ENCODE peak calls at places on chromosomes 5 and 9, in six cellular contexts. V is K562, E is H1, N is GM23338, K is endothelial cell of umbilical vein, X is HCT116. Z is an unnamed sample.

GRCh38 chr5:123814796-123815479 is 303.0 kb downstream of the CSNK1G3 start:
- DNase-seq in K (peak; percentile 65), V (no peak), X (no peak), N (peak; percentile 34), E (no peak), Z (no peak)

GRCh38 chr5:144567416-144567770 is 396.7 kb downstream of the KCTD16 start:
- DNase-seq in E (no peak), N (peak; percentile 28), V (no peak), K (no peak), X (no peak), Z (no peak)

GRCh38 chr5:169923988-169924387 is 56.3 kb downstream of the INSYN2B start:
- DNase-seq in X (no peak), E (no peak), N (no peak), K (no peak), V (no peak), Z (no peak)

GRCh38 chr5:105885266-105885665 is 1785.5 kb downstream of the EFNA5 start:
- DNase-seq in V (no peak), X (no peak), E (no peak), N (no peak), K (no peak), Z (no peak)

GRCh38 chr9:99867968-99868367 is 38.5 kb upstream of the STX17 start:
- DNase-seq in E (no peak), V (no peak), X (no peak), K (no peak), N (no peak), Z (no peak)

GRCh38 chr5:55063220-55063863 is 39.1 kb upstream of the GZMA start:
- DNase-seq in X (no peak), V (no peak), K (peak; percentile 54), N (no peak), E (no peak), Z (no peak)

GRCh38 chr9:18739641-18740318 is 265.8 kb downstream of the ADAMTSL1 start:
- DNase-seq in X (no peak), E (no peak), N (no peak), K (no peak), V (no peak), Z (no peak)

GRCh38 chr5:63249960-63250359 is 671.3 kb downstream of the LRRC70 start:
- DNase-seq in X (no peak), V (no peak), N (no peak), E (no peak), K (no peak), Z (no peak)

GRCh38 chr5:7849531-7850240 is 1.2 kb downstream of the CFAP90 start:
- DNase-seq in K (no peak), X (no peak), N (peak; percentile 79), E (no peak), V (no peak), Z (no peak)

GRCh38 chr5:78006449-78006848 is 230.3 kb upstream of the TBCA start:
- DNase-seq in V (no peak), N (no peak), E (no peak), X (no peak), K (no peak), Z (no peak)

GRCh38 chr5:112417931-112418358 is 1.1 kb downstream of the EPB41L4A start:
- DNase-seq in K (peak; percentile 80), V (no peak), X (no peak), N (peak; percentile 57), E (no peak), Z (no peak)

GRCh38 chr5:87266914-87267573 is 639 bp upstream of the RASA1 start:
- DNase-seq in V (no peak), E (no peak), K (no peak), X (no peak), N (no peak), Z (no peak)

GRCh38 chr9:119052339-119053030 is 316.8 kb downstream of the BRINP1 start:
- DNase-seq in E (no peak), X (no peak), N (peak; percentile 14), K (no peak), V (no peak), Z (no peak)

GRCh38 chr9:135714242-135715055 is 12.5 kb downstream of the KCNT1 start:
- DNase-seq in V (no peak), N (peak; percentile 69), X (no peak), K (no peak), E (peak; percentile 84), Z (no peak)

GRCh38 chr5:38450627-38451371 is 105.6 kb downstream of the LIFR start:
- DNase-seq in N (no peak), X (no peak), E (no peak), V (no peak), K (peak; percentile 71), Z (no peak)

GRCh38 chr9:122219856-122220672 is 8.7 kb downstream of the LHX6 start:
- DNase-seq in K (no peak), N (no peak), V (no peak), E (peak; percentile 69), X (no peak), Z (no peak)

GRCh38 chr5:143398053-143398355 is 5.5 kb downstream of the NR3C1 start:
- DNase-seq in E (no peak), N (no peak), K (peak; percentile 30), X (no peak), V (no peak), Z (no peak)

GRCh38 chr5:149200355-149200754 is 59.1 kb downstream of the ABLIM3 start:
- DNase-seq in X (no peak), E (peak; percentile 22), K (peak; percentile 79), V (no peak), N (no peak), Z (no peak)

GRCh38 chr9:133200631-133201030 is 8.4 kb downstream of the OBP2B start:
- DNase-seq in X (no peak), E (no peak), V (no peak), K (no peak), N (no peak), Z (no peak)

GRCh38 chr5:2747372-2748179 is 3.9 kb downstream of the IRX2 start:
- DNase-seq in V (no peak), K (no peak), N (no peak), X (no peak), E (no peak), Z (no peak)

GRCh38 chr5:67028981-67029380 is 167.6 kb downstream of the CD180 start:
- DNase-seq in K (no peak), V (no peak), X (no peak), E (no peak), N (no peak), Z (no peak)

GRCh38 chr9:98993570-98993945 is 49.9 kb downstream of the COL15A1 start:
- DNase-seq in K (no peak), E (no peak), N (no peak), X (no peak), V (no peak), Z (no peak)

GRCh38 chr9:34701023-34701768 is 8.7 kb downstream of the CCL21 start:
- DNase-seq in N (peak; percentile 88), K (peak; percentile 55), X (peak; percentile 23), E (peak; percentile 94), V (peak; percentile 73), Z (no peak)

GRCh38 chr5:138606378-138606777 is 31.2 kb upstream of the HSPA9 start:
- DNase-seq in X (no peak), K (no peak), N (no peak), E (no peak), V (no peak), Z (no peak)

GRCh38 chr5:40233268-40233667 is 446.4 kb upstream of the PTGER4 start:
- DNase-seq in N (no peak), X (no peak), K (no peak), E (no peak), V (no peak), Z (no peak)

GRCh38 chr5:55276771-55277170 is 30.7 kb downstream of the DHX29 start:
- DNase-seq in X (no peak), E (no peak), V (no peak), K (no peak), N (no peak), Z (no peak)

GRCh38 chr9:21326526-21327139 is 8.6 kb downstream of the KLHL9 start:
- DNase-seq in E (no peak), K (peak; percentile 54), X (no peak), V (no peak), N (peak; percentile 73), Z (no peak)

GRCh38 chr5:74304536-74304935 is 336.0 kb downstream of the ENC1 start:
- DNase-seq in V (no peak), X (no peak), N (no peak), E (no peak), K (no peak), Z (no peak)

GRCh38 chr5:141051526-141051876 is 327 bp downstream of the PCDHB1 start:
- DNase-seq in V (no peak), X (no peak), N (peak; percentile 70), E (peak; percentile 76), K (no peak), Z (no peak)

GRCh38 chr5:180178516-180179398 is 30.3 kb downstream of the RASGEF1C start:
- DNase-seq in X (no peak), K (no peak), V (no peak), N (no peak), E (no peak), Z (no peak)

GRCh38 chr9:93305497-93306020 is 121.6 kb downstream of the WNK2 start:
- DNase-seq in K (no peak), V (no peak), X (no peak), N (no peak), E (no peak), Z (no peak)

GRCh38 chr5:98570661-98571181 is 202.7 kb upstream of the RGMB start:
- DNase-seq in V (no peak), E (no peak), K (peak; percentile 56), X (no peak), N (no peak), Z (no peak)

GRCh38 chr9:89917861-89918260 is 313.0 kb downstream of the GADD45G start:
- DNase-seq in E (no peak), K (no peak), X (no peak), N (no peak), V (no peak), Z (no peak)

GRCh38 chr5:177369913-177370487 is 12.3 kb downstream of the RGS14 start:
- DNase-seq in E (no peak), V (no peak), K (no peak), X (no peak), N (no peak), Z (no peak)

GRCh38 chr5:10563132-10563939 is 534 bp upstream of the ANKRD33B start:
- DNase-seq in N (peak; percentile 78), X (no peak), V (peak; percentile 12), K (no peak), E (peak; percentile 84), Z (no peak)
- TF ChIP-seq EZH2 in N (no peak), X (no peak), V (no peak), K (no peak), E (no peak), Z (no peak)

GRCh38 chr9:127539982-127540663 is 72.0 kb upstream of the STXBP1 start:
- DNase-seq in V (no peak), K (no peak), E (no peak), X (no peak), N (no peak), Z (no peak)
- TF ChIP-seq POLR2AphosphoS5 in V (no peak), K (no peak), E (no peak), X (no peak), N (no peak), Z (no peak)

GRCh38 chr9:114445616-114446015 is 57.8 kb upstream of the AKNA start:
- DNase-seq in X (no peak), K (no peak), N (no peak), V (no peak), E (no peak), Z (no peak)
- H3K27ac ChIP-seq in X (no peak overlapping the region), K (peak overlapping the region; percentile 22), N (no peak overlapping the region), V (no peak overlapping the region), E (no peak overlapping the region), Z (no peak overlapping the region)

GRCh38 chr9:126623667-126624452 is 10.1 kb downstream of the LMX1B start:
- DNase-seq in N (peak; percentile 73), V (no peak), K (no peak), X (no peak), E (peak; percentile 73), Z (no peak)
- TF ChIP-seq EZH2 in N (peak; percentile 74), V (no peak), K (peak; percentile 92), X (no peak), E (peak; percentile 88), Z (no peak)

Z was measured in SK-N-MC.